ENCODE peak calls at places on chromosomes 1 and 21, in five cellular contexts. Q is breast epithelium, G is neuronal stem cell, D is lower lobe of right lung, S is colonic mucosa. B is an unnamed sample.
A peak's percentile ranks its signal among the peaks of the same experiment; 100 is the strongest.

GRCh38 chr1:198656500-198656932 is 17.7 kb downstream of the PTPRC start:
- DNase-seq in Q (peak; percentile 37), G (no peak), D (peak; percentile 64), S (peak; percentile 77), B (no peak)

GRCh38 chr1:210321552-210321951 is 7.2 kb upstream of the HHAT start:
- DNase-seq in Q (peak; percentile 82), G (no peak), D (no peak), S (no peak), B (peak; percentile 34)

GRCh38 chr1:216820345-216820744 is 97.1 kb upstream of the ESRRG start:
- DNase-seq in Q (no peak), G (no peak), D (no peak), S (no peak), B (no peak)

GRCh38 chr1:161091796-161092507 is 2.6 kb upstream of the NECTIN4 start:
- DNase-seq in Q (no peak), G (no peak), D (no peak), S (no peak), B (no peak)

GRCh38 chr1:95278173-95278988 is 44.4 kb downstream of the RWDD3 start:
- DNase-seq in Q (no peak), G (no peak), D (no peak), S (no peak), B (no peak)

GRCh38 chr21:15679630-15680029 is 50.2 kb upstream of the USP25 start:
- DNase-seq in Q (no peak), G (no peak), D (no peak), S (no peak), B (no peak)

GRCh38 chr1:55631508-55631907 is 416.3 kb upstream of the USP24 start:
- DNase-seq in Q (no peak), G (no peak), D (no peak), S (no peak), B (no peak)

GRCh38 chr21:45130324-45130774 is 56.0 kb downstream of the ADARB1 start:
- DNase-seq in Q (no peak), G (no peak), D (no peak), S (no peak), B (no peak)

GRCh38 chr1:85576256-85576641 is 4.3 kb upstream of the CCN1 start:
- DNase-seq in Q (peak; percentile 71), G (no peak), D (no peak), S (no peak), B (no peak)

GRCh38 chr1:51293898-51294515 is 36.4 kb downstream of the TTC39A start:
- DNase-seq in Q (no peak), G (no peak), D (no peak), S (no peak), B (no peak)

GRCh38 chr1:36304521-36304920 is 1.6 kb upstream of the SH3D21 start:
- DNase-seq in Q (peak; percentile 16), G (no peak), D (peak; percentile 57), S (no peak), B (no peak)

GRCh38 chr1:85135456-85135798 is 65.4 kb downstream of the SYDE2 start:
- DNase-seq in Q (no peak), G (no peak), D (no peak), S (peak; percentile 31), B (no peak)

GRCh38 chr1:231236131-231236571 is 4.9 kb upstream of the GNPAT start:
- DNase-seq in Q (no peak), G (no peak), D (no peak), S (no peak), B (no peak)

GRCh38 chr1:153390938-153391710 is at the start of gene S100A8:
- DNase-seq in Q (peak; percentile 63), G (no peak), D (peak; percentile 86), S (peak; percentile 36), B (no peak)

GRCh38 chr1:33455537-33456301 is 16.7 kb upstream of the ZSCAN20 start:
- DNase-seq in Q (no peak), G (peak; percentile 46), D (no peak), S (peak; percentile 38), B (peak; percentile 60)

GRCh38 chr21:35231115-35231514 is 182.0 kb upstream of the RUNX1 start:
- DNase-seq in Q (no peak), G (no peak), D (no peak), S (no peak), B (no peak)

GRCh38 chr1:66350001-66350547 is 183.9 kb upstream of the SGIP1 start:
- DNase-seq in Q (no peak), G (no peak), D (peak; percentile 52), S (no peak), B (no peak)

GRCh38 chr1:235759336-235759735 is 107.4 kb downstream of the LYST start:
- DNase-seq in Q (no peak), G (no peak), D (no peak), S (no peak), B (no peak)

GRCh38 chr1:13832536-13832935 is 132.5 kb downstream of the PRDM2 start:
- DNase-seq in Q (no peak), G (no peak), D (no peak), S (peak; percentile 84), B (no peak)

GRCh38 chr1:228369608-228370438 is 36.8 kb downstream of the TRIM11 start:
- DNase-seq in Q (no peak), G (no peak), D (peak; percentile 40), S (no peak), B (no peak)

GRCh38 chr1:206507395-206508129 is at the start of gene RASSF5:
- DNase-seq in Q (peak; percentile 91), G (peak; percentile 40), D (peak; percentile 92), S (peak; percentile 87), B (no peak)

GRCh38 chr1:42735477-42736105 is 4.4 kb downstream of the CLDN19 start:
- DNase-seq in Q (no peak), G (no peak), D (no peak), S (no peak), B (no peak)

GRCh38 chr1:44608141-44608540 is 66.1 kb downstream of the TMEM53 start:
- DNase-seq in Q (no peak), G (no peak), D (no peak), S (no peak), B (no peak)

GRCh38 chr1:62686822-62687221 is 1.4 kb downstream of the DOCK7 start:
- DNase-seq in Q (no peak), G (no peak), D (no peak), S (no peak), B (no peak)
- H3K4me1 ChIP-seq in Q (peaks cover 5% of the 10 kb centered on the region), G (peaks cover 21% of the 10 kb centered on the region), D (peaks cover 39% of the 10 kb centered on the region), S (peaks cover 7% of the 10 kb centered on the region), B (peaks cover 37% of the 10 kb centered on the region)

DNA sequence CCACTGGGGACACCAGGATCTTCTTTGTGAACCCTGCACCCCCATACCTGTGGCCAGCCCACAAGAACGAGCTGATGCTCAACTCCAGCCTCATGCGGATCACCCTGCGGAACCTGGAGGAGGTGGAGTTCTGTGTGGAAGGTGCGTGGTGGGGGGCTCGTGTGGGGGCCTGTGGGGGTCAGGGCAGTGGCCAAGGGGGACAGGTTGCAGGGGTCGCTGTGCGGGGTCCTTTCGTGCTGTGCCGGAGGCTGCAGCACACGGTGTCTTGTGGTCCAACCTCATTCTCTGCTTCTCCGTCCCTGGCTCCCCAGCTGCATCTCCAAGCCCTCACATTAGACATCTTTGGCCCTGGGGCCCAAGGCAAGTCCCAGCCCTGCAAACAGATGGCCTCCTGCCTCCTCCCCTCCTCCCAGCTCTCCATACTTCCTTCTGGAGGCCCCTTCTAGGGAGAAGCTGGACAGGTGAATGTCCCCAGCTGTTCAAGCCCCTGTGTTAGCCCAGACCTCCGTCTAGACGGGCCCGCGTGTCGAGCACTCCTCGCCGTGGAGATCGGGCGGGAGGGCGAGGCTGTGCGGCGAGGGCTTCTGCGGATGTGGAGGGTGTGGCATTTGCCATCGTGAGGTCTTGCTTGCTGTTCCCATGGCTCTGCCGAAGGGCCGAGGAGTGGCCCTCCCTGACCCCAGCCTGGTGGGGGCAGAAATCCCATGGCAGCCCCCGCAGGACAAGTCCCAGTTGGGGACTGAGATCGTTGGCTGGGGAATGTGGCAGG is 2.6 kb downstream of the AGRN start:
- DNase-seq in Q (no peak), G (no peak), D (no peak), S (no peak), B (no peak)
- H3K4me3 ChIP-seq in Q (no peak overlapping the region), G (no peak overlapping the region), D (no peak overlapping the region), S (no peak overlapping the region), B (no peak overlapping the region)

GRCh38 chr1:8538502-8538901 is 220.6 kb downstream of the SLC45A1 start:
- DNase-seq in Q (no peak), G (no peak), D (no peak), S (no peak), B (no peak)
- H3K4me1 ChIP-seq in Q (no peaks in the 10 kb centered on the region), G (no peaks in the 10 kb centered on the region), D (peaks cover 18% of the 10 kb centered on the region), S (no peaks in the 10 kb centered on the region), B (no peaks in the 10 kb centered on the region)

GRCh38 chr1:98045211-98046030 is 124.6 kb upstream of the DPYD start:
- DNase-seq in Q (no peak), G (no peak), D (no peak), S (no peak), B (peak; percentile 19)
- H3K4me3 ChIP-seq in Q (peak overlapping the region; percentile 38), G (peak overlapping the region; percentile 81), D (peak overlapping the region; percentile 47), S (peak overlapping the region; percentile 31), B (peak overlapping the region; percentile 17)

B was measured in HAP-1.